ENCODE peak calls at places on chromosomes 2 and 18, in five cellular contexts. I is cardiac muscle cell, D is lower lobe of right lung, J is gastrocnemius medialis, R is adrenal gland. G is an unnamed sample.
A peak's percentile ranks its signal among the peaks of the same experiment; 100 is the strongest.

GRCh38 chr2:65662654-65663432 is 230.4 kb upstream of the SPRED2 start:
- DNase-seq in I (no peak), D (no peak), J (no peak), R (no peak), G (no peak)

GRCh38 chr2:37569986-37570688 is 101.3 kb downstream of the CDC42EP3 start:
- DNase-seq in I (no peak), D (no peak), J (no peak), R (no peak), G (no peak)

GRCh38 chr2:152651834-152652233 is 65.4 kb downstream of the PRPF40A start:
- DNase-seq in I (no peak), D (no peak), J (no peak), R (no peak), G (no peak)

GRCh38 chr2:64698668-64699444 is 45.1 kb upstream of the SERTAD2 start:
- DNase-seq in I (no peak), D (no peak), J (no peak), R (no peak), G (no peak)

GRCh38 chr2:70035344-70035844 is 51.9 kb upstream of the PCBP1 start:
- DNase-seq in I (no peak), D (no peak), J (no peak), R (no peak), G (no peak)

GRCh38 chr18:48018806-48019295 is 88.4 kb upstream of the SMAD2 start:
- DNase-seq in I (no peak), D (no peak), J (no peak), R (peak; percentile 7), G (no peak)

GRCh38 chr18:7454429-7454828 is 112.7 kb upstream of the PTPRM start:
- DNase-seq in I (no peak), D (no peak), J (no peak), R (no peak), G (no peak)

GRCh38 chr2:232365621-232366321 is 12.8 kb upstream of the ALPP start:
- DNase-seq in I (no peak), D (no peak), J (no peak), R (no peak), G (no peak)

GRCh38 chr2:128289439-128289838 is 29.2 kb downstream of the HS6ST1 start:
- DNase-seq in I (no peak), D (no peak), J (no peak), R (no peak), G (no peak)

GRCh38 chr2:160073284-160073888 is 11.0 kb upstream of the PLA2R1 start:
- DNase-seq in I (no peak), D (no peak), J (no peak), R (no peak), G (no peak)

GRCh38 chr2:234795272-234795920 is 156.4 kb upstream of the SH3BP4 start:
- DNase-seq in I (no peak), D (no peak), J (no peak), R (no peak), G (no peak)

GRCh38 chr2:231170058-231170457 is 28.4 kb upstream of the ARMC9 start:
- DNase-seq in I (no peak), D (no peak), J (no peak), R (no peak), G (no peak)

GRCh38 chr2:215396595-215397313 is 39.1 kb downstream of the FN1 start:
- DNase-seq in I (no peak), D (no peak), J (no peak), R (no peak), G (no peak)

GRCh38 chr2:9310390-9310789 is 103.8 kb downstream of the ASAP2 start:
- DNase-seq in I (no peak), D (no peak), J (peak; percentile 76), R (peak; percentile 38), G (peak; percentile 73)

GRCh38 chr2:73984203-73984921 is at the start of gene TET3:
- DNase-seq in I (peak; percentile 76), D (peak; percentile 75), J (no peak), R (peak; percentile 65), G (no peak)

GRCh38 chr2:136381245-136381644 is 263.3 kb upstream of the CXCR4 start:
- DNase-seq in I (no peak), D (no peak), J (no peak), R (no peak), G (no peak)

GRCh38 chr2:28565720-28566295 is 69.9 kb downstream of the PLB1 start:
- DNase-seq in I (no peak), D (no peak), J (no peak), R (no peak), G (no peak)

GRCh38 chr18:64717026-64717425 is 568.1 kb upstream of the LINC00305 start:
- DNase-seq in I (no peak), D (no peak), J (no peak), R (no peak), G (no peak)

GRCh38 chr2:175834472-175834871 is 167.6 kb downstream of the LNPK start:
- DNase-seq in I (peak; percentile 16), D (no peak), J (no peak), R (no peak), G (no peak)

DNA sequence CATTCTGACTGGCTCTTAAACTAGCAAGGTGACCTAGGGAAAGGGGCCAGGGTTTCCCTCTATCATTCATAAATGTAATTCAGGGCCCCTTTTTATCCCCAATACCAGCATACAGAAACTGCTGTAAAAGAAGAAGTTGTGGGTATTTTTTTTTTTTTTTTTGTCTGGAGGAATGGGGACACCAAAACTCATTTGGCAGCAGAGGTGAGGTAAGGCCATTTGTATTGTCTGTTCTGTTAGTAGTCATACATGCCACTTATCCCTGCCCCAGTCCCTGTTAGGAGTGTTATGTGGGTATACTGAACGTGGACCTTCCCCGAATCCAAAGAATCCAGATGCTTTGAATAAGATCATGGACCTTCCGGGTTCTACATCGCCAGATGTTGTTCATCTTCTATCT is 1.7 kb downstream of the SEPTIN2 start:
- DNase-seq in I (no peak), D (no peak), J (no peak), R (no peak), G (no peak)
- H3K4me1 ChIP-seq in I (peaks cover 47% of the 10 kb centered on the region), D (peaks cover 75% of the 10 kb centered on the region), J (peaks cover 78% of the 10 kb centered on the region), R (peaks cover 47% of the 10 kb centered on the region), G (peaks cover 43% of the 10 kb centered on the region)

GRCh38 chr18:43485565-43485964 is 208.3 kb upstream of the SYT4 start:
- DNase-seq in I (no peak), D (no peak), J (no peak), R (no peak), G (no peak)
- TF ChIP-seq CTCF in I (no peak), D (no peak), J (no peak), R (no peak), G (no peak)

DNA sequence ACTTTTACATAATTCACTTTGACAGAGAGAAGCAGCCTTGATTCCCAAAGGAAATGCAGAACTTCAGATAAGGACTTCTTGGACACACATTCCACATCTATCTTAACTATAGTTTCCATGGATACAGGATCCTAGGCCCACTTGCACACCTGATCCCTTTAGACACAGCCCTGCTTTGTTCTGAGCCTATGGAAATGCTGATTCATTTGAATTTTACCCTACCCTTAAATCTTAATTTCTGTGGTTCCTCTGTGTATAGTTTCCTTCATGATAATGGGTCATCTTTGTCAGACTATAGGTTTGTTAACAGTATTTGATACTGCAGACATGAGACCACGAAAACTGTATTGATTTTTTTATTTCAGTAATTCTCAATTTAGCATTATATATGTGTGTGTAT is 77.4 kb downstream of the ACTR3 start:
- DNase-seq in I (no peak), D (no peak), J (no peak), R (no peak), G (no peak)
- H3K27ac ChIP-seq in I (no peak overlapping the region), D (no peak overlapping the region), J (no peak overlapping the region), R (no peak overlapping the region), G (no peak overlapping the region)

GRCh38 chr2:195612515-195613495 is 44.2 kb upstream of the SLC39A10 start:
- DNase-seq in I (peak; percentile 87), D (no peak), J (no peak), R (no peak), G (no peak)
- H3K4me1 ChIP-seq in I (peaks cover 17% of the 10 kb centered on the region), D (peaks cover 25% of the 10 kb centered on the region), J (no peaks in the 10 kb centered on the region), R (no peaks in the 10 kb centered on the region), G (no peaks in the 10 kb centered on the region)

GRCh38 chr2:170715932-170716777 is 1.0 kb downstream of the SP5 start:
- DNase-seq in I (no peak), D (no peak), J (no peak), R (peak; percentile 23), G (no peak)
- TF ChIP-seq CTCF in I (no peak), D (no peak), J (no peak), R (no peak), G (no peak)

GRCh38 chr2:224404766-224405165 is 2.9 kb upstream of the FAM124B start:
- DNase-seq in I (no peak), D (no peak), J (no peak), R (no peak), G (no peak)

GRCh38 chr2:224400886-224401632 is 848 bp downstream of the FAM124B start:
- DNase-seq in I (no peak), D (no peak), J (no peak), R (no peak), G (no peak)

GRCh38 chr2:224400174-224400810 is 1.6 kb downstream of the FAM124B start:
- DNase-seq in I (no peak), D (no peak), J (no peak), R (no peak), G (no peak)

GRCh38 chr2:224403657-224404056 is 1.8 kb upstream of the FAM124B start:
- DNase-seq in I (no peak), D (no peak), J (no peak), R (no peak), G (no peak)

DNA sequence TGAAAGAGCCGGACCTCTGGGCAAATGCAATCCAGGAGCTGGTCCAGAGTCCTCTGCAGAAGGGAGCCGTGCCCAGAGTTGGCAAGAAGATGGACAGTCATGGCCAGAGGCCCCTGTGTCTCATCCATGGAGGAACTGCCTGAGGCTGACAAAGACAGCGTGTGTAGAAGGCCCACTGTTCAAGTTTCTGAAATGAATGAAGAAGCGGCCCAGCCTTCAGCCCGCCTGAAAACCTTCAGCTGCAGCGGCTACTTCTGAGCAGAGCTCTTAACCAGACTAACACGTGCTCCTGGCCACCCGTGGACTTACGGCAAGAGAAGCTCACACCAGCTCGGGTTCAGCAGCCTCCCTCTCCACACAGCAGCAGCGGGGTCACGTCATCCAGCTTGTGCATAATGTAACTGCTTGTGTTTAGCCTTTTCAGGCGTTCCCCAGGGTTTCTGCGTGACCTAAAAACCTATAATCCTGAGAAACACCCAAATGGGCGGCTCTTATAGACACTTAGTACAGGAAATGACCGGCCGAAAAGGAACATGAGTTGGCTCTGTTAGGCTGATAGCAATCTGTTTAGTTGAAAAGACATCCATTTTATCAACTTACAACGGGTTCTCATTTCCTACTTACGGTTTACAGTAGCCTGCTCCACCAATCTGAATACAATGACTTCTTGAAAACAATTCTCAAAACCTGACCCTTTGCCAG is at the start of gene FAM124B:
- DNase-seq in I (no peak), D (peak; percentile 66), J (peak; percentile 30), R (peak; percentile 21), G (peak; percentile 63)
- H3K27ac ChIP-seq in I (no peak within 1 kb of the TSS), D (peak within 1 kb of the TSS; percentile 79), J (peak within 1 kb of the TSS; percentile 30), R (peak within 1 kb of the TSS; percentile 19), G (no peak within 1 kb of the TSS)